ENCODE peak calls at places on chromosomes 3 and 15, in eight cellular contexts. E, X, Q, J, V, U, I and O are unnamed samples. For H3K4me1, the result is how much of the 10 kb centered on the place peaks cover.

GRCh38 chr3:99878005-99878404 is 60.3 kb downstream of the CMSS1 start:
- DNase-seq in E (no peak), X (peak), Q (no peak), J (no peak), V (no peak), U (no peak), I (no peak), O (peak)

GRCh38 chr3:183308746-183309145 is 55.7 kb downstream of the B3GNT5 start:
- DNase-seq in E (no peak), X (no peak), Q (no peak), J (no peak), V (no peak), U (no peak), I (no peak), O (no peak)

GRCh38 chr3:149547954-149548728 is 73.6 kb downstream of the TM4SF4 start:
- DNase-seq in E (peak), X (peak), Q (no peak), J (no peak), V (peak), U (peak), I (no peak), O (peak)

GRCh38 chr15:41894791-41895463 is 1.1 kb upstream of the SPTBN5 start:
- DNase-seq in E (peak), X (peak), Q (peak), J (peak), V (peak), U (peak), I (no peak), O (peak)

GRCh38 chr3:117898722-117899121 is 1135.9 kb downstream of the IGSF11 start:
- DNase-seq in E (no peak), X (peak), Q (no peak), J (no peak), V (peak), U (no peak), I (peak), O (peak)

GRCh38 chr3:143832433-143832832 is 15.8 kb downstream of the SLC9A9 start:
- DNase-seq in E (no peak), X (no peak), Q (no peak), J (no peak), V (no peak), U (no peak), I (no peak), O (peak)

GRCh38 chr3:194369522-194370279 is at the start of gene LRRC15:
- DNase-seq in E (no peak), X (peak), Q (peak), J (no peak), V (peak), U (no peak), I (peak), O (peak)

GRCh38 chr3:115833074-115833473 is 209.8 kb downstream of the GAP43 start:
- DNase-seq in E (no peak), X (no peak), Q (no peak), J (no peak), V (no peak), U (no peak), I (no peak), O (no peak)

GRCh38 chr3:170730071-170730812 is 139.8 kb downstream of the RPL22L1 start:
- DNase-seq in E (no peak), X (no peak), Q (no peak), J (no peak), V (no peak), U (no peak), I (no peak), O (no peak)

GRCh38 chr3:158737410-158737809 is 5.2 kb upstream of the RARRES1 start:
- DNase-seq in E (no peak), X (no peak), Q (no peak), J (no peak), V (no peak), U (no peak), I (no peak), O (no peak)

GRCh38 chr3:18047052-18047451 is 304.6 kb upstream of the TBC1D5 start:
- DNase-seq in E (no peak), X (no peak), Q (no peak), J (no peak), V (no peak), U (no peak), I (no peak), O (no peak)

GRCh38 chr3:101720851-101721649 is 3.4 kb upstream of the CEP97 start:
- DNase-seq in E (no peak), X (peak), Q (no peak), J (no peak), V (no peak), U (no peak), I (no peak), O (peak)

GRCh38 chr3:42036483-42036823 is 54.7 kb upstream of the TRAK1 start:
- DNase-seq in E (no peak), X (peak), Q (no peak), J (no peak), V (no peak), U (peak), I (no peak), O (peak)
- H3K4me1 ChIP-seq in E (half or more), X (half or more), Q (under half), J (half or more), V (under half), U (half or more), I (under half), O (under half)

DNA sequence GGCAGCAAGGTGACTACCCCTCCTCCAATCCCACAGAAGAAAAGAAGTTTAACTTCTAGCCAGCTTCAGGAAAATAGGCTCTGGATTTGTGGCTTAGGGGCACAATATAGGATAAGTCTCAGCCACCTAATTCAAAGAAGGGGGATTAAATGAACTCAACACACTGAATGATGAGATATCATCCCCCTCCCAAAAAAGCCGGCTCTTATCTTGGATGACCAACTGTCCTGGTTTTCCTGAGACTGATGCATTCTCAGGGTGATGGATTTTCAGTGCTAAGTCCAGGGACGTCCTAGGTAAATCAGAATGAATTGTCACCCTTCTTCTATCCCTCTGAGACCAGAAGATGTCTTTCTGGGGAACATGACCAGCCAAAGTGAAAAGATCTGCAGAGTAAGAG is 487.0 kb upstream of the PROK2 start:
- DNase-seq in E (no peak), X (no peak), Q (no peak), J (no peak), V (no peak), U (no peak), I (no peak), O (no peak)
- H3K4me1 ChIP-seq in E (under half), X (under half), Q (under half), J (half or more), V (under half), U (under half), I (under half), O (under half)

GRCh38 chr15:96270581-96271172 is 59.8 kb upstream of the NR2F2 start:
- DNase-seq in E (no peak), X (peak), Q (no peak), J (no peak), V (no peak), U (no peak), I (no peak), O (peak)

GRCh38 chr15:96274087-96274440 is 56.4 kb upstream of the NR2F2 start:
- DNase-seq in E (no peak), X (no peak), Q (no peak), J (no peak), V (no peak), U (no peak), I (no peak), O (no peak)

GRCh38 chr15:96274698-96275097 is 55.8 kb upstream of the NR2F2 start:
- DNase-seq in E (no peak), X (no peak), Q (no peak), J (no peak), V (no peak), U (no peak), I (no peak), O (no peak)

GRCh38 chr15:96273317-96274086 is 57.0 kb upstream of the NR2F2 start:
- DNase-seq in E (no peak), X (peak), Q (no peak), J (no peak), V (no peak), U (no peak), I (no peak), O (peak)

GRCh38 chr15:96272427-96272826 is 58.1 kb upstream of the NR2F2 start:
- DNase-seq in E (no peak), X (no peak), Q (no peak), J (no peak), V (no peak), U (no peak), I (no peak), O (no peak)
- H3K4me1 ChIP-seq in E (under half), X (under half), Q (under half), J (under half), V (under half), U (under half), I (under half), O (half or more)

GRCh38 chr3:172286554-172287148 is 161.6 kb downstream of the GHSR start:
- DNase-seq in E (no peak), X (no peak), Q (no peak), J (no peak), V (no peak), U (no peak), I (no peak), O (no peak)
- H3K4me1 ChIP-seq in E (half or more), X (under half), Q (under half), J (under half), V (under half), U (under half), I (under half), O (under half)

GRCh38 chr15:99509686-99510461 is 55.9 kb upstream of the MEF2A start:
- DNase-seq in E (no peak), X (no peak), Q (no peak), J (no peak), V (no peak), U (no peak), I (no peak), O (no peak)

GRCh38 chr15:99514306-99514705 is 51.5 kb upstream of the MEF2A start:
- DNase-seq in E (no peak), X (no peak), Q (no peak), J (no peak), V (no peak), U (no peak), I (no peak), O (no peak)

GRCh38 chr15:99508807-99509311 is 56.9 kb upstream of the MEF2A start:
- DNase-seq in E (no peak), X (no peak), Q (no peak), J (no peak), V (no peak), U (no peak), I (no peak), O (no peak)

GRCh38 chr15:99511529-99511864 is 54.3 kb upstream of the MEF2A start:
- DNase-seq in E (no peak), X (peak), Q (no peak), J (no peak), V (no peak), U (no peak), I (no peak), O (no peak)

GRCh38 chr15:99511865-99512632 is 53.7 kb upstream of the MEF2A start:
- DNase-seq in E (peak), X (peak), Q (no peak), J (no peak), V (no peak), U (no peak), I (no peak), O (no peak)
- H3K4me1 ChIP-seq in E (half or more), X (under half), Q (under half), J (under half), V (under half), U (under half), I (under half), O (under half)

DNA sequence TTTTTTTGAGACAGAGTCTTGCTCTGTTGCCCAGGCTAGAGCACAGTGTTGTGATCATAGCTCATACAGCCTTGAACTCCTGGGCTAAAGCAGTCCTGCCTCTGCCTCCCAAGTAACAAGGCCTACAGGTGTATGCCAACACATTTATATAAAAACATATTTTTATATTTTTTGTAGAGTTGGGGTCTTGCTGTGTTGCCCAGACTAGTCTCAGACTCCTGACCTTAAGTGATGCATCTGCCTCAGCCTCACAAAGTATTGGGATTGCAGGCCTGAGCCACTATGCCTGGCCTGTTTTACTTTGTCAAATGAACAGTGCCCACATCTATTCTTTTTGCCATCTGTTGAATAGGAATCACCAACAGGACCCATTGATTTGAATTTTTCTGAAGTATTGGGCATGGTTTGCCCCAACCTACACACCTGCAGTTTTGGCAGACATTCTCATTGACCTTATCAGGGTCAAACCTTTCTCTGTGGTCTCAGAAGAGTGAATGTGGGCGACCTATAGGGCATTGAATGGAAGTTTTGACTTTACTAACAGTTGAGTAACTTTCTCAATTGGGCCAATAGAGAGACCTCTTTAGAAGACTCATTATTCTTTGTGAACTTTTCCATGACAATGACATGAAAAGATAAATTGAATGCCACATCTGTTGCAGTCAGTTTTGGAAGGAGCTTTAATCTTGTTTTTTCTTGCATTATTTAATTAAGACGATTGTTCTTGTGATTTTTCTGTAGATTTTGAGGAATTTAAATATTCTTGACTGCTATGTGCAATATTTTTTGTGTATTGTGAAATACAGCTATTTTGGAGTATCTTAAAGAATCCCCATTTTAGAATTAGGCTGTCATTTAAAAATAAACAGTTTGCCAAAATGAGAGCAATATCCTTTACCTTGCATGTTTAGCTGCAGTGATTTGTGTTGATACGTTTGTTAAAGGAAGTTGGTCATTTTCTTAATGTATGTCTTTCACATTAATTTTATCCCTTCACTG is 2.7 kb downstream of the IREB2 start:
- DNase-seq in E (no peak), X (no peak), Q (no peak), J (no peak), V (no peak), U (no peak), I (no peak), O (no peak)
- H3K4me1 ChIP-seq in E (under half), X (under half), Q (under half), J (under half), V (under half), U (under half), I (under half), O (under half)